ENCODE peak calls at places on chromosomes 7 and 10, in nine cellular contexts. One of them, this sample, is unnamed.

GRCh38 chr10:49739426-49739825 is 22.7 kb downstream of the OGDHL start:
- DNase-seq in vagina: no peak
- DNase-seq in PC-9: no peak
- DNase-seq in dorsolateral prefrontal cortex: no peak
- DNase-seq in neural progenitor cell: no peak
- DNase-seq in suprapubic skin: no peak
- DNase-seq in tibial nerve: no peak
- DNase-seq in tibial artery: no peak
- DNase-seq in left lung: peak; percentile 70
- DNase-seq in this sample: no peak

GRCh38 chr10:102120987-102121738 is 995 bp upstream of the LDB1 start:
- DNase-seq in neural progenitor cell: peak; percentile 89
- DNase-seq in tibial artery: peak; percentile 74
- DNase-seq in vagina: peak; percentile 98
- DNase-seq in left lung: no peak
- DNase-seq in PC-9: no peak
- DNase-seq in dorsolateral prefrontal cortex: peak; percentile 63
- DNase-seq in suprapubic skin: peak; percentile 81
- DNase-seq in tibial nerve: peak; percentile 47
- DNase-seq in this sample: peak; percentile 59

GRCh38 chr10:100109670-100110069 is 28.0 kb upstream of the CPN1 start:
- DNase-seq in neural progenitor cell: no peak
- DNase-seq in suprapubic skin: no peak
- DNase-seq in vagina: no peak
- DNase-seq in tibial nerve: no peak
- DNase-seq in tibial artery: no peak
- DNase-seq in dorsolateral prefrontal cortex: no peak
- DNase-seq in PC-9: no peak
- DNase-seq in left lung: no peak
- DNase-seq in this sample: no peak

GRCh38 chr7:65974191-65974801 is 7.7 kb downstream of the GUSB start:
- DNase-seq in suprapubic skin: no peak
- DNase-seq in tibial nerve: no peak
- DNase-seq in tibial artery: no peak
- DNase-seq in left lung: no peak
- DNase-seq in PC-9: no peak
- DNase-seq in dorsolateral prefrontal cortex: no peak
- DNase-seq in vagina: no peak
- DNase-seq in neural progenitor cell: no peak
- DNase-seq in this sample: no peak

GRCh38 chr10:44864042-44864436 is 47.1 kb upstream of the TMEM72 start:
- DNase-seq in left lung: peak; percentile 83
- DNase-seq in PC-9: no peak
- DNase-seq in dorsolateral prefrontal cortex: peak; percentile 56
- DNase-seq in tibial nerve: no peak
- DNase-seq in suprapubic skin: no peak
- DNase-seq in neural progenitor cell: peak; percentile 74
- DNase-seq in vagina: peak; percentile 85
- DNase-seq in tibial artery: no peak
- DNase-seq in this sample: peak; percentile 64

GRCh38 chr10:234708-235406 is 99.6 kb downstream of the ZMYND11 start:
- DNase-seq in neural progenitor cell: no peak
- DNase-seq in tibial nerve: no peak
- DNase-seq in suprapubic skin: no peak
- DNase-seq in left lung: no peak
- DNase-seq in tibial artery: no peak
- DNase-seq in PC-9: no peak
- DNase-seq in dorsolateral prefrontal cortex: no peak
- DNase-seq in vagina: no peak
- DNase-seq in this sample: no peak

GRCh38 chr10:47326306-47326926 is 4.2 kb downstream of the GDF2 start:
- DNase-seq in vagina: no peak
- DNase-seq in PC-9: peak; percentile 44
- DNase-seq in tibial artery: no peak
- DNase-seq in neural progenitor cell: no peak
- DNase-seq in left lung: peak; percentile 47
- DNase-seq in suprapubic skin: peak; percentile 46
- DNase-seq in tibial nerve: no peak
- DNase-seq in dorsolateral prefrontal cortex: no peak
- DNase-seq in this sample: no peak

GRCh38 chr7:31883761-31884164 is 186.4 kb downstream of the PDE1C start:
- DNase-seq in PC-9: no peak
- DNase-seq in left lung: no peak
- DNase-seq in vagina: no peak
- DNase-seq in tibial nerve: no peak
- DNase-seq in tibial artery: no peak
- DNase-seq in dorsolateral prefrontal cortex: peak; percentile 59
- DNase-seq in neural progenitor cell: no peak
- DNase-seq in suprapubic skin: no peak
- DNase-seq in this sample: no peak

GRCh38 chr7:42152353-42153205 is 84.4 kb downstream of the GLI3 start:
- DNase-seq in vagina: no peak
- DNase-seq in dorsolateral prefrontal cortex: no peak
- DNase-seq in neural progenitor cell: peak; percentile 83
- DNase-seq in left lung: no peak
- DNase-seq in suprapubic skin: no peak
- DNase-seq in PC-9: no peak
- DNase-seq in tibial artery: no peak
- DNase-seq in tibial nerve: no peak
- DNase-seq in this sample: no peak

GRCh38 chr10:103120977-103121735 is 71.9 kb downstream of the NT5C2 start:
- DNase-seq in left lung: no peak
- DNase-seq in tibial artery: no peak
- DNase-seq in suprapubic skin: no peak
- DNase-seq in vagina: no peak
- DNase-seq in neural progenitor cell: no peak
- DNase-seq in dorsolateral prefrontal cortex: no peak
- DNase-seq in tibial nerve: no peak
- DNase-seq in PC-9: no peak
- DNase-seq in this sample: no peak

GRCh38 chr10:26556756-26557640 is 118.9 kb downstream of the APBB1IP start:
- DNase-seq in PC-9: peak; percentile 4
- DNase-seq in tibial artery: no peak
- DNase-seq in suprapubic skin: no peak
- DNase-seq in left lung: no peak
- DNase-seq in vagina: no peak
- DNase-seq in neural progenitor cell: peak; percentile 66
- DNase-seq in dorsolateral prefrontal cortex: no peak
- DNase-seq in tibial nerve: peak; percentile 31
- DNase-seq in this sample: no peak

GRCh38 chr10:91552706-91553105 is 80.2 kb downstream of the PPP1R3C start:
- DNase-seq in dorsolateral prefrontal cortex: no peak
- DNase-seq in PC-9: no peak
- DNase-seq in tibial nerve: no peak
- DNase-seq in neural progenitor cell: peak; percentile 39
- DNase-seq in tibial artery: no peak
- DNase-seq in suprapubic skin: no peak
- DNase-seq in left lung: no peak
- DNase-seq in vagina: no peak
- DNase-seq in this sample: no peak

GRCh38 chr7:140982508-140982907 is 32.2 kb downstream of the MRPS33 start:
- DNase-seq in dorsolateral prefrontal cortex: no peak
- DNase-seq in PC-9: no peak
- DNase-seq in suprapubic skin: no peak
- DNase-seq in tibial artery: no peak
- DNase-seq in tibial nerve: no peak
- DNase-seq in vagina: no peak
- DNase-seq in left lung: no peak
- DNase-seq in neural progenitor cell: no peak
- DNase-seq in this sample: no peak

GRCh38 chr10:116769791-116770190 is 27.4 kb upstream of the HSPA12A start:
- DNase-seq in dorsolateral prefrontal cortex: no peak
- DNase-seq in tibial nerve: no peak
- DNase-seq in neural progenitor cell: no peak
- DNase-seq in vagina: no peak
- DNase-seq in suprapubic skin: peak; percentile 42
- DNase-seq in left lung: no peak
- DNase-seq in tibial artery: no peak
- DNase-seq in PC-9: no peak
- DNase-seq in this sample: no peak

GRCh38 chr10:51250278-51250914 is 176.1 kb downstream of the PRKG1 start:
- DNase-seq in left lung: no peak
- DNase-seq in suprapubic skin: no peak
- DNase-seq in tibial artery: no peak
- DNase-seq in tibial nerve: no peak
- DNase-seq in PC-9: no peak
- DNase-seq in neural progenitor cell: no peak
- DNase-seq in dorsolateral prefrontal cortex: no peak
- DNase-seq in vagina: no peak
- DNase-seq in this sample: no peak

GRCh38 chr10:14925268-14925667 is 28.6 kb downstream of the DCLRE1C start:
- DNase-seq in left lung: no peak
- DNase-seq in vagina: no peak
- DNase-seq in neural progenitor cell: no peak
- DNase-seq in tibial artery: no peak
- DNase-seq in tibial nerve: no peak
- DNase-seq in dorsolateral prefrontal cortex: no peak
- DNase-seq in PC-9: no peak
- DNase-seq in suprapubic skin: no peak
- DNase-seq in this sample: no peak
- H3K27ac ChIP-seq in left lung: no peak overlapping the region
- H3K27ac ChIP-seq in vagina: no peak overlapping the region
- H3K27ac ChIP-seq in neural progenitor cell: no peak overlapping the region
- H3K27ac ChIP-seq in tibial artery: no peak overlapping the region
- H3K27ac ChIP-seq in tibial nerve: no peak overlapping the region
- H3K27ac ChIP-seq in dorsolateral prefrontal cortex: no peak overlapping the region
- H3K27ac ChIP-seq in PC-9: no peak overlapping the region
- H3K27ac ChIP-seq in suprapubic skin: no peak overlapping the region
- H3K27ac ChIP-seq in this sample: no peak overlapping the region

GRCh38 chr10:6734286-6734685 is 154.2 kb upstream of the PRKCQ start:
- DNase-seq in tibial artery: no peak
- DNase-seq in PC-9: no peak
- DNase-seq in vagina: no peak
- DNase-seq in neural progenitor cell: no peak
- DNase-seq in suprapubic skin: no peak
- DNase-seq in tibial nerve: no peak
- DNase-seq in dorsolateral prefrontal cortex: no peak
- DNase-seq in left lung: no peak
- DNase-seq in this sample: no peak

GRCh38 chr10:6737758-6738463 is 157.8 kb upstream of the PRKCQ start:
- DNase-seq in left lung: no peak
- DNase-seq in PC-9: peak; percentile 26
- DNase-seq in tibial artery: no peak
- DNase-seq in vagina: no peak
- DNase-seq in dorsolateral prefrontal cortex: no peak
- DNase-seq in neural progenitor cell: no peak
- DNase-seq in suprapubic skin: no peak
- DNase-seq in tibial nerve: no peak
- DNase-seq in this sample: no peak

GRCh38 chr10:6739530-6740174 is 159.6 kb upstream of the PRKCQ start:
- DNase-seq in left lung: no peak
- DNase-seq in neural progenitor cell: no peak
- DNase-seq in PC-9: no peak
- DNase-seq in tibial artery: no peak
- DNase-seq in vagina: no peak
- DNase-seq in suprapubic skin: no peak
- DNase-seq in dorsolateral prefrontal cortex: no peak
- DNase-seq in tibial nerve: no peak
- DNase-seq in this sample: no peak

GRCh38 chr10:6738464-6738824 is 158.4 kb upstream of the PRKCQ start:
- DNase-seq in neural progenitor cell: no peak
- DNase-seq in PC-9: no peak
- DNase-seq in vagina: no peak
- DNase-seq in tibial nerve: no peak
- DNase-seq in suprapubic skin: no peak
- DNase-seq in left lung: no peak
- DNase-seq in tibial artery: no peak
- DNase-seq in dorsolateral prefrontal cortex: no peak
- DNase-seq in this sample: no peak

GRCh38 chr10:6737080-6737641 is 157.1 kb upstream of the PRKCQ start:
- DNase-seq in tibial artery: no peak
- DNase-seq in left lung: no peak
- DNase-seq in dorsolateral prefrontal cortex: no peak
- DNase-seq in vagina: no peak
- DNase-seq in neural progenitor cell: no peak
- DNase-seq in PC-9: peak; percentile 84
- DNase-seq in tibial nerve: no peak
- DNase-seq in suprapubic skin: no peak
- DNase-seq in this sample: no peak
- H3K4me3 ChIP-seq in tibial artery: no peak overlapping the region
- H3K4me3 ChIP-seq in left lung: no peak overlapping the region
- H3K4me3 ChIP-seq in dorsolateral prefrontal cortex: no peak overlapping the region
- H3K4me3 ChIP-seq in vagina: no peak overlapping the region
- H3K4me3 ChIP-seq in neural progenitor cell: no peak overlapping the region
- H3K4me3 ChIP-seq in PC-9: peak overlapping the region; percentile 65
- H3K4me3 ChIP-seq in tibial nerve: no peak overlapping the region
- H3K4me3 ChIP-seq in suprapubic skin: peak overlapping the region; percentile 5
- H3K4me3 ChIP-seq in this sample: no peak overlapping the region

GRCh38 chr10:8057636-8058273 is 3.3 kb downstream of the GATA3 start:
- DNase-seq in suprapubic skin: peak; percentile 48
- DNase-seq in left lung: no peak
- DNase-seq in PC-9: no peak
- DNase-seq in dorsolateral prefrontal cortex: no peak
- DNase-seq in tibial nerve: no peak
- DNase-seq in vagina: no peak
- DNase-seq in neural progenitor cell: peak; percentile 54
- DNase-seq in tibial artery: no peak
- DNase-seq in this sample: no peak

GRCh38 chr10:8056378-8056777 is 1.9 kb downstream of the GATA3 start:
- DNase-seq in tibial artery: no peak
- DNase-seq in vagina: no peak
- DNase-seq in PC-9: no peak
- DNase-seq in tibial nerve: no peak
- DNase-seq in left lung: no peak
- DNase-seq in dorsolateral prefrontal cortex: no peak
- DNase-seq in neural progenitor cell: peak; percentile 28
- DNase-seq in suprapubic skin: peak; percentile 35
- DNase-seq in this sample: no peak

GRCh38 chr10:8055420-8056349 is 1.2 kb downstream of the GATA3 start:
- DNase-seq in tibial artery: no peak
- DNase-seq in vagina: no peak
- DNase-seq in dorsolateral prefrontal cortex: no peak
- DNase-seq in neural progenitor cell: no peak
- DNase-seq in tibial nerve: no peak
- DNase-seq in suprapubic skin: peak; percentile 55
- DNase-seq in PC-9: no peak
- DNase-seq in left lung: no peak
- DNase-seq in this sample: no peak

GRCh38 chr10:8058274-8059111 is 4.0 kb downstream of the GATA3 start:
- DNase-seq in tibial nerve: no peak
- DNase-seq in left lung: no peak
- DNase-seq in vagina: no peak
- DNase-seq in suprapubic skin: peak; percentile 57
- DNase-seq in tibial artery: no peak
- DNase-seq in neural progenitor cell: no peak
- DNase-seq in dorsolateral prefrontal cortex: no peak
- DNase-seq in PC-9: no peak
- DNase-seq in this sample: no peak

GRCh38 chr10:8056891-8057331 is 2.4 kb downstream of the GATA3 start:
- DNase-seq in tibial artery: no peak
- DNase-seq in tibial nerve: no peak
- DNase-seq in vagina: no peak
- DNase-seq in neural progenitor cell: peak; percentile 46
- DNase-seq in dorsolateral prefrontal cortex: no peak
- DNase-seq in left lung: no peak
- DNase-seq in PC-9: no peak
- DNase-seq in suprapubic skin: peak; percentile 52
- DNase-seq in this sample: no peak
- TF ChIP-seq CTCF in tibial artery: no peak
- TF ChIP-seq CTCF in tibial nerve: no peak
- TF ChIP-seq CTCF in vagina: no peak
- TF ChIP-seq CTCF in neural progenitor cell: no peak
- TF ChIP-seq CTCF in dorsolateral prefrontal cortex: no peak
- TF ChIP-seq CTCF in left lung: no peak
- TF ChIP-seq CTCF in PC-9: no peak
- TF ChIP-seq CTCF in suprapubic skin: no peak
- TF ChIP-seq CTCF in this sample: no peak

GRCh38 chr7:2509298-2509906 is 10.2 kb upstream of the LFNG start:
- DNase-seq in left lung: peak; percentile 67
- DNase-seq in PC-9: no peak
- DNase-seq in tibial nerve: no peak
- DNase-seq in dorsolateral prefrontal cortex: no peak
- DNase-seq in neural progenitor cell: peak; percentile 66
- DNase-seq in tibial artery: no peak
- DNase-seq in vagina: no peak
- DNase-seq in suprapubic skin: no peak
- DNase-seq in this sample: no peak
- H3K27ac ChIP-seq in left lung: no peak overlapping the region
- H3K27ac ChIP-seq in PC-9: no peak overlapping the region
- H3K27ac ChIP-seq in tibial nerve: no peak overlapping the region
- H3K27ac ChIP-seq in dorsolateral prefrontal cortex: no peak overlapping the region
- H3K27ac ChIP-seq in neural progenitor cell: peak overlapping the region; percentile 62
- H3K27ac ChIP-seq in tibial artery: no peak overlapping the region
- H3K27ac ChIP-seq in vagina: peak overlapping the region; percentile 44
- H3K27ac ChIP-seq in suprapubic skin: no peak overlapping the region
- H3K27ac ChIP-seq in this sample: peak overlapping the region; percentile 82

This sample was measured in lower lobe of right lung.